ENCODE peak calls at places on chromosomes 3 and 15, in eight cellular contexts. W is cardiac muscle cell, I is stomach, L is small intestine, S is A549, T is H9, Q is IMR-90, U is psoas muscle. E is an unnamed sample. For H3K4me1, the result is how much of the 10 kb centered on the place peaks cover.

GRCh38 chr3:66442254-66443249 is 58.3 kb downstream of the LRIG1 start:
- DNase-seq in W (peak), I (peak), L (peak), S (no peak), T (peak), Q (peak), U (peak), E (peak)

GRCh38 chr3:125357032-125357658 is 18.0 kb downstream of the ZNF148 start:
- DNase-seq in W (peak), I (peak), L (peak), S (peak), T (peak), Q (peak), U (peak), E (peak)

GRCh38 chr15:99324082-99324620 is 72.9 kb downstream of the LRRC28 start:
- DNase-seq in W (peak), I (no peak), L (no peak), S (peak), T (no peak), Q (peak), U (no peak), E (peak)

GRCh38 chr3:108130705-108131104 is 39.9 kb upstream of the CD47 start:
- DNase-seq in W (no peak), I (no peak), L (no peak), S (no peak), T (no peak), Q (peak), U (no peak), E (no peak)

GRCh38 chr3:51796859-51797258 is 17.8 kb upstream of the IQCF6 start:
- DNase-seq in W (no peak), I (no peak), L (no peak), S (no peak), T (no peak), Q (no peak), U (no peak), E (no peak)

GRCh38 chr15:40217166-40217785 is 21.6 kb upstream of the PAK6 start:
- DNase-seq in W (peak), I (peak), L (peak), S (peak), T (no peak), Q (peak), U (no peak), E (no peak)

GRCh38 chr15:45871121-45871855 is 236.5 kb downstream of the SQOR start:
- DNase-seq in W (no peak), I (no peak), L (no peak), S (no peak), T (no peak), Q (no peak), U (no peak), E (no peak)

GRCh38 chr15:101487060-101487459 is 2.4 kb downstream of the PCSK6 start:
- DNase-seq in W (no peak), I (no peak), L (no peak), S (no peak), T (no peak), Q (no peak), U (no peak), E (no peak)

GRCh38 chr3:18126772-18127171 is 298.4 kb downstream of the SATB1 start:
- DNase-seq in W (no peak), I (no peak), L (no peak), S (no peak), T (no peak), Q (no peak), U (no peak), E (no peak)

GRCh38 chr3:60536420-60536819 is 714.8 kb downstream of the FHIT start:
- DNase-seq in W (no peak), I (no peak), L (peak), S (no peak), T (no peak), Q (no peak), U (no peak), E (no peak)

GRCh38 chr3:149010504-149010951 is 19.2 kb downstream of the GYG1 start:
- DNase-seq in W (peak), I (no peak), L (no peak), S (no peak), T (no peak), Q (peak), U (no peak), E (no peak)

GRCh38 chr15:56723787-56724186 is 9.5 kb downstream of the ZNF280D start:
- DNase-seq in W (no peak), I (no peak), L (no peak), S (no peak), T (no peak), Q (no peak), U (no peak), E (no peak)

GRCh38 chr15:28914046-28914445 is 28.3 kb downstream of the APBA2 start:
- DNase-seq in W (no peak), I (no peak), L (no peak), S (no peak), T (no peak), Q (no peak), U (no peak), E (no peak)

GRCh38 chr15:28915935-28916334 is 30.2 kb downstream of the APBA2 start:
- DNase-seq in W (no peak), I (no peak), L (no peak), S (no peak), T (no peak), Q (no peak), U (no peak), E (no peak)

GRCh38 chr15:28913171-28913765 is 27.5 kb downstream of the APBA2 start:
- DNase-seq in W (peak), I (no peak), L (no peak), S (peak), T (no peak), Q (peak), U (no peak), E (no peak)

GRCh38 chr15:28914483-28915023 is 28.8 kb downstream of the APBA2 start:
- DNase-seq in W (no peak), I (no peak), L (no peak), S (no peak), T (no peak), Q (no peak), U (no peak), E (no peak)

DNA sequence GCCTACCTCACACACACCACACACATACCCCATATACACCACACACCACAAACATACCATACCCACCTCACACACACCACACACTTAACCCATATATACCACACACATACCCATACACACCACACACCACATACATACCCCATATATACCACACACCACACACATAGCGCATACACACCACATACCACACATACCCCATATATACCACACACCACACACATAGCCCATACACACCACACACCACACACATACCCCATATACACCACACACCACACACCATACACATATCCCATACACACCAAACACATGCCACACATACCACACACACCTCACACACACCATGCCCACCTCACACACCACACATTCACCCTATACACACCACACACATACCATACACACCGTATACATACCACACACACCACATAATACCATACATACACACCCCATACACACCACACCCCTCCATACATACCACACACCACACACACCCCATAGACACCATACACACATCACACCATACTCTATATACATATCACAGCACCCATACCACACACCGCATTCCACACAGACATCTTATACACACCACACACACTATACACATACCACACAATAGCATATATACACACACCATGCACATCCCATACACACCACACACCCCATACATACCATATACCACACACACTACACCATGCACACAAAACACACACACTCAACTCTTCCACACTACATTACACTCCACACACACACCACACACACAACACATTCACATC is 29.5 kb downstream of the APBA2 start:
- DNase-seq in W (no peak), I (no peak), L (no peak), S (no peak), T (no peak), Q (no peak), U (no peak), E (no peak)
- H3K4me1 ChIP-seq in W (under half), I (under half), L (under half), S (under half), T (under half), Q (under half), U (under half), E (under half)

GRCh38 chr3:13935494-13936094 is 55.7 kb upstream of the WNT7A start:
- DNase-seq in W (no peak), I (no peak), L (no peak), S (no peak), T (no peak), Q (no peak), U (no peak), E (no peak)

GRCh38 chr3:13934315-13934714 is 54.4 kb upstream of the WNT7A start:
- DNase-seq in W (no peak), I (no peak), L (no peak), S (no peak), T (peak), Q (no peak), U (no peak), E (no peak)

GRCh38 chr3:13934813-13935212 is 54.9 kb upstream of the WNT7A start:
- DNase-seq in W (no peak), I (no peak), L (no peak), S (no peak), T (peak), Q (no peak), U (no peak), E (no peak)

GRCh38 chr3:13931172-13931571 is 51.3 kb upstream of the WNT7A start:
- DNase-seq in W (no peak), I (no peak), L (no peak), S (no peak), T (no peak), Q (no peak), U (no peak), E (no peak)

GRCh38 chr3:13932578-13933295 is 52.9 kb upstream of the WNT7A start:
- DNase-seq in W (peak), I (no peak), L (no peak), S (no peak), T (peak), Q (no peak), U (no peak), E (no peak)
- H3K4me1 ChIP-seq in W (under half), I (under half), L (under half), S (under half), T (under half), Q (under half), U (under half), E (under half)

GRCh38 chr15:90862964-90863721 is 5.2 kb upstream of the FURIN start:
- DNase-seq in W (peak), I (no peak), L (no peak), S (peak), T (peak), Q (no peak), U (no peak), E (no peak)
- H3K4me1 ChIP-seq in W (under half), I (under half), L (under half), S (half or more), T (under half), Q (under half), U (under half), E (under half)

GRCh38 chr3:188360364-188360881 is 206.5 kb downstream of the LPP start:
- DNase-seq in W (no peak), I (no peak), L (no peak), S (no peak), T (no peak), Q (no peak), U (no peak), E (no peak)
- H3K4me1 ChIP-seq in W (under half), I (half or more), L (under half), S (under half), T (under half), Q (under half), U (half or more), E (under half)

DNA sequence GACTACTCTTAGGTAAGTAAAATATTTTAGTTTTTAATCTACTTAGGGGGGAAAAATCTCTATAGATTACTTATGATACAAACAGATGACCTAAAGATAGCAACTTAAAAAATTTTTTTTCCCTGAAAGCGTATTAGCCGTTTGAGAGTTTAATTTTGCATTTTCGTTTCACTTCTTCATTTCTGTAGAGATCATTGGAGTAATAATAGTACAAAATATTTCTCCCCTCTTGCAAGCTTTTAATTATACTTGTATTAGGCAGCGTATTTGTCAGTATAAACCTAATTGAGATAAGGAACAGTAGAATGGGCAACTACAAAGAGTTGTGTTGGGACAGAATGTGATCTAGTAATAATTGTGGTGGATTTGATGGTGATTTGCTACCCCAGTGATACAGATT is 10.3 kb downstream of the SKIL start:
- DNase-seq in W (no peak), I (no peak), L (no peak), S (no peak), T (no peak), Q (no peak), U (no peak), E (no peak)
- H3K4me1 ChIP-seq in W (under half), I (half or more), L (under half), S (half or more), T (under half), Q (under half), U (under half), E (under half)

DNA sequence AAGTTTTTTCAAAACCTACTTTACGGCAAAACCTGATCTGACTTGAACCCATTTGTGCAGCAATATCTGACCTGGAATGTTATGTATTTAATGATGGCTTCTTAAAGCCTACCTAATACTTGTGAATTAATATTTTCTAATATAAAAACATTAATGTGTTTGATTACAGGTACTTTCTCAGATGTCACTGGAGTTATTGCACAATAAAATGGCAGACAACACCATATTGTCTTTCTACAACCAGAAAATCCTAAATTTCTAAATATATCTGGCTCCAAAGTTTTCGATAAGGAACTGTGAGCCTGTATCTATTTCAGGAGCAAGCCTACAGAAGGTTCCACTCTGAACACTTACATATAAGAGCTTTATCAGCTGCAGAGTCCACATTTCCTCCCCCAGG is 184.5 kb downstream of the ATP8B4 start:
- DNase-seq in W (peak), I (no peak), L (no peak), S (no peak), T (no peak), Q (no peak), U (no peak), E (no peak)
- H3K4me1 ChIP-seq in W (under half), I (under half), L (under half), S (under half), T (under half), Q (under half), U (under half), E (under half)

E was measured in heart left ventricle.